ENCODE peak calls at places on chromosomes 16 and 17, in four cellular contexts. E, N, L and Z are unnamed samples.

GRCh38 chr16:70635356-70636016 is 10.9 kb upstream of the IL34 start:
- DNase-seq in L (peak), E (no peak), N (no peak), Z (no peak)

GRCh38 chr17:43891851-43892671 is 15.3 kb downstream of the MPP2 start:
- DNase-seq in L (no peak), N (no peak), E (no peak), Z (no peak)

GRCh38 chr16:53775821-53776431 is 72.0 kb downstream of the FTO start:
- DNase-seq in E (peak), L (peak), N (no peak), Z (no peak)

GRCh38 chr17:73338566-73339247 is 26.9 kb upstream of the CDC42EP4 start:
- DNase-seq in N (no peak), L (no peak), E (no peak), Z (no peak)

GRCh38 chr16:16028311-16028999 is 79.0 kb downstream of the ABCC1 start:
- DNase-seq in E (no peak), N (no peak), L (no peak), Z (no peak)

GRCh38 chr16:56657555-56658430 is at the start of gene MT1F:
- DNase-seq in L (no peak), N (peak), E (peak), Z (peak)

GRCh38 chr16:12494716-12495115 is 309.0 kb downstream of the CPPED1 start:
- DNase-seq in E (no peak), L (no peak), N (no peak), Z (no peak)

GRCh38 chr16:14548933-14549788 is 80.9 kb downstream of the PARN start:
- DNase-seq in E (no peak), N (no peak), L (no peak), Z (no peak)

GRCh38 chr17:43801844-43802243 is 21.6 kb downstream of the CFAP97D1 start:
- DNase-seq in L (no peak), N (no peak), E (no peak), Z (no peak)

GRCh38 chr17:28372203-28372944 is 880 bp downstream of the SARM1 start:
- DNase-seq in L (no peak), E (no peak), N (no peak), Z (no peak)

GRCh38 chr16:48613061-48613957 is 3.3 kb upstream of the N4BP1 start:
- DNase-seq in N (peak), E (no peak), L (no peak), Z (peak)

GRCh38 chr16:8850279-8850885 is 18.4 kb downstream of the CARHSP1 start:
- DNase-seq in E (no peak), L (no peak), N (no peak), Z (no peak)

GRCh38 chr17:76382803-76383644 is 1.4 kb upstream of the SPHK1 start:
- DNase-seq in N (peak), E (peak), L (no peak), Z (no peak)

GRCh38 chr17:36808181-36808661 is 129.1 kb upstream of the LHX1 start:
- DNase-seq in E (no peak), L (no peak), N (no peak), Z (no peak)

GRCh38 chr16:19722269-19722952 is 4.3 kb downstream of the IQCK start:
- DNase-seq in E (no peak), N (no peak), L (no peak), Z (no peak)

DNA sequence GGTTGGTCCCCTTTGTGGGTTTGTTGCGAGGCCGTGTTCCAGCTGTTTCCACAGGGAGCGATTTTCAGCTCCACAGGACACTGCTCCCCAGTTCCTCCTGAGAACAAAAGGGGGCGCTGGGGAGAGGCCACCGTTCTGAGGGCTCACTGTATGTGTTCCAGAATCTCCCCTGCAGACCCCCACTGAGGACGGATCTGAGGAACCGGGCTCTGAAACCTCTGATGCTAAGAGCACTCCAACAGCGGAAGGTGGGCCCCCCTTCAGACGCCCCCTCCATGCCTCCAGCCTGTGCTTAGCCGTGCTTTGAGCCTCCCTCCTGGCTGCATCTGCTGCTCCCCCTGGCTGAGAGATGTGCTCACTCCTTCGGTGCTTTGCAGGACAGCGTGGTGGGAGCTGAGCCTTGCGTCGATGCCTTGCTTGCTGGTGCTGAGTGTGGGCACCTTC is 27.3 kb upstream of the STH start:
- DNase-seq in E (no peak), N (no peak), L (no peak), Z (no peak)
- H3K4me3 ChIP-seq in E (no peak), N (no peak), L (no peak), Z (no peak)

GRCh38 chr16:11316331-11317015 is 28.8 kb upstream of the RMI2 start:
- DNase-seq in E (no peak), L (no peak), N (no peak), Z (no peak)
- H3K4me3 ChIP-seq in E (no peak), L (no peak), N (no peak), Z (no peak)

DNA sequence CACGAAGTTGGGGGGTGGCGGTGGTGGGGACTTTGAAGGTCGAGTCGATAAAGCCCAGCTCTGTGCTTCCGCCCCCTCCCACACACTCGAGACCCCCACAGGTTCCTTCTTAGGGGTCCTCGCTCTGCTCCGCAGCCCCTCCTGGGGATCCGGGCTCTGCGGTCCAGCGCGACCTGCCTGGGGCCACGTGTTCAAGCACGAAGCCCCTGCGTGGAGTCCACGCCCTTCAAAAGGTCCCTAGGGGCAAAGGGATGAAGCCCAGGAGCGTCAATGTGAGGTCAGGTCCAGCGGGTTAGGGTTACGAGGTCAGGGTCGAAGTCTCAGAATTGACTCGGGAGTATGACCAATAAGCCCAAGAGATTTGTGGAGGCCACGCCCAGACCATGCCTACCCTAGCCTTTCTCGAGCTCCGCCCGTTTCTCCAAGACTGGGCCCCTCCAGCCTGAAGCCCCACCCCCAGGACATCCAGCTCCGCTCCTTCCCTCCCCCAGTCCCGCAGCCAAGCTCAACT is 786 bp upstream of the CACNA1G start:
- DNase-seq in N (no peak), E (no peak), L (no peak), Z (no peak)
- H3K4me3 ChIP-seq in N (peak), E (peak), L (peak), Z (peak)

GRCh38 chr16:68088130-68088972 is 3.2 kb downstream of the NFATC3 start:
- DNase-seq in N (no peak), E (no peak), L (no peak), Z (no peak)
- H3K4me3 ChIP-seq in N (peak), E (no peak), L (no peak), Z (no peak)